ENCODE peak calls at places on chromosome 19, in six cellular contexts. P is neuronal stem cell, M is H1, N is mesenchymal stem cell, U is H9, I is trophoblast cell. Y is an unnamed sample.

GRCh38 chr19:41706741-41707501 is 1.5 kb upstream of the CEACAM5 start:
- DNase-seq in N (no peak), U (peak), I (peak), M (peak), P (peak), Y (no peak)

GRCh38 chr19:1313695-1314613 is 28.3 kb downstream of the EFNA2 start:
- DNase-seq in M (no peak), U (no peak), P (no peak), N (no peak), I (no peak), Y (no peak)

GRCh38 chr19:55158848-55159793 is 1.6 kb upstream of the TNNI3 start:
- DNase-seq in M (no peak), I (no peak), N (no peak), U (peak), P (no peak), Y (no peak)

GRCh38 chr19:55441692-55442321 is 1.3 kb downstream of the SHISA7 start:
- DNase-seq in U (peak), P (no peak), M (peak), N (no peak), I (no peak), Y (no peak)

GRCh38 chr19:35268546-35269424 is at the start of gene USF2:
- DNase-seq in I (peak), P (peak), M (no peak), U (peak), N (peak), Y (peak)

GRCh38 chr19:16228637-16229321 is 31.1 kb downstream of the AP1M1 start:
- DNase-seq in P (no peak), U (no peak), M (no peak), N (no peak), I (no peak), Y (no peak)

GRCh38 chr19:10290876-10291553 is 1.3 kb downstream of the ICAM5 start:
- DNase-seq in U (peak), N (peak), P (no peak), I (peak), M (peak), Y (peak)

GRCh38 chr19:8451885-8452284 is 7.1 kb downstream of the HNRNPM start:
- DNase-seq in I (no peak), M (no peak), N (peak), U (no peak), P (no peak), Y (peak)

GRCh38 chr19:57830071-57830602 is at the start of gene ZNF587B:
- DNase-seq in M (peak), U (peak), N (peak), P (peak), I (peak), Y (peak)

GRCh38 chr19:41305923-41306322 is 4.0 kb upstream of the CCDC97 start:
- DNase-seq in N (no peak), I (no peak), U (no peak), P (no peak), M (no peak), Y (no peak)

GRCh38 chr19:6236310-6237291 is 43.2 kb downstream of the MLLT1 start:
- DNase-seq in P (no peak), U (no peak), N (no peak), M (no peak), I (no peak), Y (no peak)

GRCh38 chr19:14033946-14034345 is 2.4 kb downstream of the IL27RA start:
- DNase-seq in M (no peak), U (no peak), I (peak), N (no peak), P (no peak), Y (no peak)

GRCh38 chr19:1513492-1514294 is 874 bp upstream of the ADAMTSL5 start:
- DNase-seq in U (peak), M (peak), N (peak), P (no peak), I (peak), Y (peak)

GRCh38 chr19:15317392-15318011 is 14.8 kb downstream of the BRD4 start:
- DNase-seq in I (peak), N (no peak), M (no peak), P (no peak), U (no peak), Y (peak)

GRCh38 chr19:7869453-7869909 is 4.7 kb downstream of the PRR36 start:
- DNase-seq in N (peak), M (peak), U (peak), P (no peak), I (peak), Y (peak)

GRCh38 chr19:815775-816499 is 5.8 kb downstream of the PLPPR3 start:
- DNase-seq in N (no peak), P (no peak), I (no peak), M (no peak), U (no peak), Y (no peak)

GRCh38 chr19:48963371-48964204 is 1.5 kb upstream of the FTL start:
- DNase-seq in I (no peak), P (peak), U (peak), N (peak), M (peak), Y (peak)

GRCh38 chr19:48962849-48963165 is 2.3 kb upstream of the FTL start:
- DNase-seq in P (no peak), M (no peak), U (no peak), I (no peak), N (no peak), Y (no peak)

GRCh38 chr19:48965033-48965805 is at the start of gene FTL:
- DNase-seq in P (peak), N (peak), M (peak), I (peak), U (peak), Y (peak)

GRCh38 chr19:48965806-48966540 is 864 bp downstream of the FTL start:
- DNase-seq in U (peak), P (peak), N (peak), I (peak), M (peak), Y (peak)

GRCh38 chr19:48964205-48965032 is 690 bp upstream of the FTL start:
- DNase-seq in M (peak), N (peak), I (peak), P (no peak), U (no peak), Y (peak)
- H2AK5ac ChIP-seq in M (peak), N (peak), I (peak), P (peak), U (no peak), Y (peak)

GRCh38 chr19:51297406-51297805 is 14.0 kb upstream of the IGLON5 start:
- DNase-seq in U (no peak), P (no peak), N (no peak), I (no peak), M (no peak), Y (no peak)

GRCh38 chr19:51294211-51294976 is 17.1 kb upstream of the IGLON5 start:
- DNase-seq in N (no peak), U (peak), P (no peak), M (peak), I (no peak), Y (no peak)

GRCh38 chr19:51296331-51297093 is 14.9 kb upstream of the IGLON5 start:
- DNase-seq in M (peak), U (peak), P (no peak), I (no peak), N (no peak), Y (no peak)

GRCh38 chr19:51294977-51295375 is 16.5 kb upstream of the IGLON5 start:
- DNase-seq in U (no peak), I (no peak), M (no peak), P (no peak), N (no peak), Y (no peak)

DNA sequence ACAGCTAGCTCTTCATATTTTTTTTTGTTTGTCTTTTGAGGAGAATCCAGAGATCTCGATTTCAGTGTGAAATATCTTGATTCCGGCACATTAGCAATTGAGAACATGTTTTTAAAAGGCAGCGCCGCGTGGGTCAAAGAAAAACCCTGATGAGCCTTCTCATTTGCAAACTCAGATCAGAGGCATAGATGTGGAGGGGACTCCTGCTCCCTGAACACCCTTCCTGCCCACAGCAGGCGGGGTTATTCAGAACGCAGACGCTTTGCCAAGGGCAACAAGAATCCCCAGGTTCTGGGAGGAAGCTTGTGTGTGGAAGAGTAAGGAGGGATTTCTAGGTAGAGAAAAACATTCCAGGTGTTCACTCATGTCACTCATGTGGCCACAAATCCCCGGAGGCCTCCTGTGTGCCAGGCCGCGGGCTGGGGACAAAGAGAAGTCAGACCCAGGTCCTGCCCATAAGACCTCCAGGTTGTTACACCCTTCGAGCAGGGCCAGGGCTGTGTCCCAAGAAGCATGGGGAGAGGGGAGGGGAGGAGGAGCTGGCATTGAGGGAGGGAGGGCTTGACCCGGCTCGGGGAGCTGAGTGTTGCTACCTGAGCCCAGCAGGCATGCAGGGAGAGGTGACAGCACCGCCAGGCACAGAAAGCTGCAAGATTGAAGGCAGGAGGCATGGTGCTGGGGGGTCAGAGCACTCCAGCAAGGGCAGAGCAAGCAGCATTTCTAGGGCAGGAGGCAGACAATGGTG is 15.9 kb upstream of the IGLON5 start:
- DNase-seq in U (peak), I (no peak), P (no peak), M (peak), N (no peak), Y (no peak)
- H2AFZ ChIP-seq in U (no peak), I (no peak), P (no peak), M (peak), N (no peak), Y (no peak)

DNA sequence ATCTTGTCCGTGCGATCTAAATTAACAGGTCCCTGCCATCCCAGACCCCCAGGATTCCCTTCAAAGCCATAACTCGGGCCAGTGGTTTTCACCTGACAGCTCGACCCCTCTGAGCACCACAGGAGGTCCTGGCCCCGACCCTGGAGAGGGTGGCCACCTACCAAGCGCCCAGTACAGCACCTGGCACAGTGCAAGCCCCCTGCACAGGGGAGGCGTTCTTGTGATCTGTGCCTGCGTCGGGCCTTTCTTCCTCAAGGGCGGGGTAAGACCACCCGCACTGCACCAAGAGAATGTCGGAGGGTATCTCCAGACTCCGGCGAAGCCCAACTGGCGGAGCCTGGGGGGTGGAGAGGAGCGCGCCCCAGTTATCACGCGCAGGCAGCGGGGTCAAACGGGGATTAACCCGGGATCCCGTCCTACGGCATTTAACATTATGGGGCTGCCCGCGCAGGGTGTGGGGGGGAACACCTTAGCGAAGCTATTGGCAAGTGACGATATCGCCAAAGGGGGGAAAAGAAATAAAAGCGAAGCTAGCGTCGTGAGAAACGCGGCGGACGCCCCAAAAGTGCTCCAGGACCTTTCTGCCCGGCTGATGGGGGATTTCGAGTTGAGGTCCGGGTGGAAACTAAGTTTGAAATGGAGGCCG is 1.3 kb upstream of the HNRNPL start:
- DNase-seq in M (peak), I (no peak), U (no peak), N (no peak), P (peak), Y (no peak)
- H2AK5ac ChIP-seq in M (no peak), I (peak), U (no peak), N (peak), P (peak), Y (peak)

GRCh38 chr19:43675269-43675879 is 5.4 kb upstream of the PLAUR start:
- DNase-seq in P (no peak), M (no peak), N (peak), U (no peak), I (peak), Y (peak)

GRCh38 chr19:43675906-43676305 is 5.9 kb upstream of the PLAUR start:
- DNase-seq in P (no peak), I (no peak), N (no peak), U (no peak), M (no peak), Y (no peak)

GRCh38 chr19:43672061-43672679 is 2.2 kb upstream of the PLAUR start:
- DNase-seq in U (no peak), M (no peak), N (no peak), P (no peak), I (no peak), Y (no peak)

GRCh38 chr19:43674630-43674982 is 4.6 kb upstream of the PLAUR start:
- DNase-seq in U (no peak), M (no peak), I (peak), N (peak), P (no peak), Y (peak)

DNA sequence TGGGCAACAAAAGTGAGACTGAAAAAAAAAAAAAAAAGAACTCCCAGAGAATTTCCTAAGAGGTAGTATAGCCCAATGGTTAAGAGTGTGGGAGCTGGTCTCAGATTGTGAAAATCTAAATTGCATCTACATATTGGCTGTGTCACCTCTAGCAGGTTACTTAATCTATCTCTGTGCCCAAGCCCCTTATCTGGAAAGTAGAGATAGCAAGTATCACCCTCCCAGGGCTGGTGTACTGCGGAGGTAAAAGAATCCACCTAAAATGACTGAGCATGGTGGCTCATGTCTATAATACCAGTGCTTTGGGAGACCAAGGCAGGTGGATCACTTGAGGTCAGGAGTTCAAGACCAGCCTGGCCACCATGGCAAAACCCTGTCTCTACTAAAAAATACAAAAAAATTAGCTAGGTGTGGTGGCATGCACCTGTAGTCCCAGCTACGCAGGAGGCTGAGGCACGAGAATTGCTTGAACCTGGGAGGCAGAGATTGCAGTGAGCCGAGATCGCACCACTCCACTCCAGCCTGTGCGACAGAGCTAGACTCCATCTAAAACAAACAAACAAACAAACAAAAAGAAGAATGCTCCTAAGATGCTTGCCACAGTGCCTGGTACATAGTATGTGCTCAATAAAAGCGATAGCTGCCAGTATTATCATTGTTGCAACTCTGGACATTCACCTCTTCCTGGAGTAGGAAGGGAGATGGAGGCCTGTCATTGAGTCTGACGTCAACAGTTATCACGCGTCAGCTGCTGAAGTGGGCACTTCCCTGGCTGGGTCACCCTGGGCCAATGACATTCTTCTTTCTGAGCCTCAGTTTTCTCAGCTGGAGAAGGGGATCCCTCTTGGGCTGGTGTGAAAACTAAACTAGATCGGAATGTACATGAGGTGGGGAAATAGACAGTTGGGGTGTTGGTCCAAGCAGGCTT is 4.0 kb upstream of the PLAUR start:
- DNase-seq in I (peak), P (no peak), N (no peak), M (no peak), U (no peak), Y (no peak)
- H2AFZ ChIP-seq in I (no peak), P (no peak), N (no peak), M (no peak), U (no peak), Y (peak)

Y was measured in IMR-90.